ENCODE peak calls at places on chromosomes 13 and 19, in seven cellular contexts. U, R, K, O, Z, X and Q are unnamed samples.

GRCh38 chr13:21208755-21209154 is 32.3 kb downstream of the MRPL57 start:
- DNase-seq in U (no peak), R (no peak), K (no peak), O (no peak), Z (no peak), X (no peak), Q (no peak)

GRCh38 chr13:87356314-87356713 is 314.9 kb upstream of the SLITRK5 start:
- DNase-seq in U (peak), R (no peak), K (no peak), O (no peak), Z (no peak), X (no peak), Q (peak)

GRCh38 chr19:4444765-4445741 is 12.5 kb downstream of the UBXN6 start:
- DNase-seq in U (no peak), R (no peak), K (no peak), O (no peak), Z (no peak), X (no peak), Q (no peak)

GRCh38 chr13:98110749-98111148 is 32.1 kb upstream of the FARP1 start:
- DNase-seq in U (no peak), R (no peak), K (no peak), O (no peak), Z (no peak), X (no peak), Q (no peak)

GRCh38 chr13:21913010-21913409 is 242.1 kb downstream of the FGF9 start:
- DNase-seq in U (no peak), R (no peak), K (peak), O (no peak), Z (no peak), X (no peak), Q (no peak)

GRCh38 chr19:17616961-17617806 is 61.7 kb downstream of the COLGALT1 start:
- DNase-seq in U (no peak), R (no peak), K (peak), O (no peak), Z (no peak), X (peak), Q (no peak)

GRCh38 chr19:58558623-58559274 is 338 bp upstream of the UBE2M start:
- DNase-seq in U (no peak), R (peak), K (peak), O (peak), Z (no peak), X (peak), Q (no peak)

GRCh38 chr19:16945364-16945714 is 56.5 kb downstream of the F2RL3 start:
- DNase-seq in U (no peak), R (no peak), K (no peak), O (no peak), Z (no peak), X (no peak), Q (no peak)

GRCh38 chr13:51148952-51149573 is 38.0 kb upstream of the C13orf42 start:
- DNase-seq in U (no peak), R (no peak), K (no peak), O (peak), Z (peak), X (peak), Q (peak)